ENCODE peak calls at places on chromosomes 12 and 14, in seven cellular contexts. F, B, K, H, W, E and G are unnamed samples.

GRCh38 chr14:96085369-96085768 is 46.2 kb downstream of the C14orf132 start:
- DNase-seq in F (no peak), B (no peak), K (no peak), H (no peak), W (no peak), E (no peak), G (no peak)

GRCh38 chr12:59066445-59066844 is 146.1 kb upstream of the LRIG3 start:
- DNase-seq in F (no peak), B (no peak), K (no peak), H (no peak), W (peak; percentile 39), E (no peak), G (no peak)

GRCh38 chr12:106086696-106087095 is 52.1 kb downstream of the NUAK1 start:
- DNase-seq in F (no peak), B (no peak), K (no peak), H (no peak), W (no peak), E (no peak), G (no peak)

GRCh38 chr12:132428872-132429121 is 61.2 kb upstream of the FBRSL1 start:
- DNase-seq in F (no peak), B (no peak), K (no peak), H (no peak), W (no peak), E (no peak), G (no peak)

GRCh38 chr12:5907812-5908211 is 37.2 kb downstream of the ANO2 start:
- DNase-seq in F (no peak), B (no peak), K (no peak), H (no peak), W (no peak), E (no peak), G (no peak)

GRCh38 chr14:103436533-103436932 is 51.3 kb downstream of the MARK3 start:
- DNase-seq in F (no peak), B (no peak), K (no peak), H (no peak), W (no peak), E (no peak), G (peak; percentile 40)

GRCh38 chr14:58755026-58755929 is 117.5 kb downstream of the DACT1 start:
- DNase-seq in F (no peak), B (no peak), K (no peak), H (no peak), W (no peak), E (no peak), G (no peak)

GRCh38 chr12:32309811-32310755 is 89.3 kb upstream of the FGD4 start:
- DNase-seq in F (no peak), B (no peak), K (peak; percentile 31), H (no peak), W (no peak), E (no peak), G (no peak)

GRCh38 chr14:103198429-103199140 is 75.3 kb downstream of the TNFAIP2 start:
- DNase-seq in F (no peak), B (no peak), K (no peak), H (no peak), W (no peak), E (no peak), G (peak; percentile 67)

GRCh38 chr14:103067231-103067954 is 10.0 kb upstream of the CDC42BPB start:
- DNase-seq in F (no peak), B (no peak), K (peak; percentile 47), H (no peak), W (no peak), E (no peak), G (peak; percentile 86)

GRCh38 chr12:6608592-6609311 is 1.6 kb upstream of the CHD4 start:
- DNase-seq in F (no peak), B (peak; percentile 54), K (no peak), H (peak; percentile 67), W (no peak), E (no peak), G (no peak)

GRCh38 chr14:93936245-93936644 is 9.1 kb downstream of the FAM181A start:
- DNase-seq in F (no peak), B (peak; percentile 39), K (peak; percentile 29), H (no peak), W (no peak), E (no peak), G (peak; percentile 15)

GRCh38 chr12:124455336-124455735 is 112.1 kb downstream of the NCOR2 start:
- DNase-seq in F (no peak), B (no peak), K (no peak), H (no peak), W (no peak), E (no peak), G (no peak)

GRCh38 chr14:89466939-89467338 is 49.9 kb upstream of the FOXN3 start:
- DNase-seq in F (no peak), B (no peak), K (no peak), H (no peak), W (no peak), E (no peak), G (no peak)

GRCh38 chr14:23640524-23641141 is 4.5 kb downstream of the DHRS2 start:
- DNase-seq in F (no peak), B (no peak), K (no peak), H (no peak), W (peak; percentile 51), E (no peak), G (peak; percentile 91)

GRCh38 chr12:114943601-114944000 is 259.6 kb upstream of the TBX3 start:
- DNase-seq in F (no peak), B (no peak), K (no peak), H (no peak), W (no peak), E (no peak), G (no peak)

GRCh38 chr14:68147331-68147730 is 327.8 kb downstream of the RAD51B start:
- DNase-seq in F (no peak), B (no peak), K (peak; percentile 86), H (no peak), W (no peak), E (no peak), G (peak; percentile 36)

GRCh38 chr12:64894827-64895475 is 70.5 kb downstream of the TBC1D30 start:
- DNase-seq in F (no peak), B (no peak), K (no peak), H (no peak), W (no peak), E (no peak), G (peak; percentile 47)

GRCh38 chr12:95146767-95147166 is 70.5 kb downstream of the FGD6 start:
- DNase-seq in F (no peak), B (no peak), K (no peak), H (no peak), W (no peak), E (no peak), G (no peak)

GRCh38 chr12:92737855-92738850 is 35.4 kb downstream of the PLEKHG7 start:
- DNase-seq in F (no peak), B (no peak), K (no peak), H (no peak), W (no peak), E (no peak), G (no peak)

GRCh38 chr12:115404761-115405470 is 720.9 kb upstream of the TBX3 start:
- DNase-seq in F (no peak), B (no peak), K (peak; percentile 74), H (no peak), W (no peak), E (no peak), G (peak; percentile 96)

GRCh38 chr12:98998697-98999299 is 353.7 kb downstream of the APAF1 start:
- DNase-seq in F (no peak), B (no peak), K (peak; percentile 63), H (no peak), W (peak; percentile 26), E (no peak), G (peak; percentile 54)